ENCODE peak calls at places on chromosomes 12 and 14, in nine cellular contexts. X is bronchial epithelial cell; U is memory B cell; R is osteoblast; H is activated naive CD4-positive, alpha-beta T cell; S is NCI-H1092; K is sciatic nerve; L is effector memory CD8-positive, alpha-beta T cell; Y is DMS 273 treated with DMSO at 0.1 percent for 48 hours. E is an unnamed sample.

GRCh38 chr14:78029471-78030372 is 140.5 kb upstream of the NRXN3 start:
- DNase-seq in L (no peak), U (no peak), Y (no peak), H (no peak), R (no peak), X (no peak), S (no peak), K (no peak), E (no peak)

GRCh38 chr12:79635676-79636075 is 55.1 kb downstream of the PAWR start:
- DNase-seq in Y (no peak), S (no peak), K (no peak), U (no peak), X (peak), H (no peak), R (no peak), L (no peak), E (no peak)

GRCh38 chr12:132559652-132560420 is 50.5 kb downstream of the LRCOL1 start:
- DNase-seq in L (peak), K (no peak), R (peak), H (no peak), Y (no peak), S (peak), U (peak), X (no peak), E (no peak)

GRCh38 chr12:112798019-112798760 is 6.6 kb downstream of the RPH3A start:
- DNase-seq in H (no peak), S (no peak), L (no peak), X (no peak), K (no peak), Y (no peak), U (no peak), R (peak), E (no peak)

GRCh38 chr12:110245278-110245868 is 35.7 kb upstream of the ATP2A2 start:
- DNase-seq in U (peak), Y (no peak), R (peak), K (no peak), H (no peak), L (peak), X (no peak), S (no peak), E (peak)

GRCh38 chr14:24605435-24606190 is 3.9 kb downstream of the GZMH start:
- DNase-seq in U (peak), R (no peak), Y (no peak), L (peak), S (peak), H (peak), K (no peak), X (peak), E (peak)

GRCh38 chr12:123433615-123434014 is 2.9 kb downstream of the RILPL2 start:
- DNase-seq in Y (no peak), R (no peak), U (no peak), K (no peak), X (no peak), L (no peak), S (no peak), H (no peak), E (no peak)

GRCh38 chr12:5996459-5996858 is 51.4 kb upstream of the ANO2 start:
- DNase-seq in H (no peak), L (no peak), Y (no peak), R (no peak), X (peak), U (no peak), S (no peak), K (no peak), E (no peak)

GRCh38 chr14:54174437-54174836 is 217.8 kb upstream of the BMP4 start:
- DNase-seq in U (no peak), R (peak), H (no peak), X (no peak), L (no peak), K (no peak), Y (no peak), S (no peak), E (no peak)

GRCh38 chr12:93908846-93909592 is 231.8 kb downstream of the CRADD start:
- DNase-seq in X (peak), Y (no peak), S (peak), L (no peak), U (no peak), R (no peak), H (no peak), K (no peak), E (no peak)

GRCh38 chr14:96390965-96391292 is 999 bp upstream of the AK7 start:
- DNase-seq in H (no peak), K (no peak), Y (no peak), L (no peak), S (no peak), R (no peak), X (no peak), U (peak), E (no peak)

GRCh38 chr14:99230271-99231141 is 41.5 kb downstream of the BCL11B start:
- DNase-seq in K (no peak), H (no peak), R (no peak), S (no peak), Y (no peak), L (peak), U (no peak), X (peak), E (peak)

GRCh38 chr14:101116486-101117130 is 213.1 kb upstream of the RTL1 start:
- DNase-seq in L (peak), U (no peak), H (no peak), S (no peak), X (no peak), K (peak), Y (no peak), R (peak), E (no peak)

GRCh38 chr12:49335118-49335954 is 1.7 kb downstream of the C1QL4 start:
- DNase-seq in X (no peak), Y (no peak), S (no peak), R (peak), U (no peak), L (no peak), K (peak), H (no peak), E (no peak)

GRCh38 chr12:69171881-69172280 is 67.5 kb upstream of the CPSF6 start:
- DNase-seq in L (no peak), H (no peak), R (no peak), X (no peak), U (no peak), S (no peak), K (no peak), Y (no peak), E (no peak)

GRCh38 chr14:51432302-51432948 is 192.4 kb downstream of the TMX1 start:
- DNase-seq in U (no peak), L (no peak), H (no peak), Y (no peak), K (no peak), S (no peak), X (no peak), R (no peak), E (no peak)

GRCh38 chr12:19129486-19130223 is at the start of gene PLEKHA5:
- DNase-seq in Y (peak), U (no peak), R (peak), X (no peak), L (peak), H (no peak), S (peak), K (peak), E (peak)

GRCh38 chr12:3920378-3921141 is 47.4 kb upstream of the PARP11 start:
- DNase-seq in S (no peak), K (no peak), R (no peak), L (no peak), U (no peak), H (no peak), X (no peak), Y (no peak), E (no peak)

E was measured in CD8-positive, alpha-beta memory T cell.